ENCODE peak calls at places on chromosomes 16 and 17, in four cellular contexts. I, A, H and F are unnamed samples.

GRCh38 chr17:41996855-41997164 is 20.4 kb downstream of the DNAJC7 start:
- DNase-seq in I (no peak), A (no peak), H (no peak), F (no peak)

GRCh38 chr17:17741346-17742023 is 60.2 kb downstream of the RAI1 start:
- DNase-seq in I (no peak), A (no peak), H (no peak), F (peak; percentile 42)

GRCh38 chr17:43536236-43537088 is 9.7 kb downstream of the ETV4 start:
- DNase-seq in I (no peak), A (peak; percentile 93), H (peak; percentile 27), F (no peak)

GRCh38 chr16:85225291-85225690 is 113.0 kb upstream of the CIBAR2 start:
- DNase-seq in I (no peak), A (no peak), H (no peak), F (no peak)

GRCh38 chr17:34566201-34566600 is 13.2 kb upstream of the TMEM132E start:
- DNase-seq in I (no peak), A (no peak), H (no peak), F (no peak)

GRCh38 chr17:65228734-65229390 is 91.7 kb downstream of the RGS9 start:
- DNase-seq in I (no peak), A (peak; percentile 46), H (peak; percentile 85), F (peak; percentile 33)

GRCh38 chr17:80851277-80851925 is 140.2 kb upstream of the CHMP6 start:
- DNase-seq in I (no peak), A (no peak), H (no peak), F (no peak)

GRCh38 chr16:84740596-84741071 is 40.8 kb downstream of the USP10 start:
- DNase-seq in I (no peak), A (peak; percentile 49), H (no peak), F (no peak)

GRCh38 chr16:340370-341091 is 12.0 kb downstream of the AXIN1 start:
- DNase-seq in I (no peak), A (no peak), H (no peak), F (no peak)

GRCh38 chr16:67936124-67936875 is at the start of gene PSMB10:
- DNase-seq in I (no peak), A (peak; percentile 68), H (peak; percentile 64), F (no peak)

GRCh38 chr17:8176998-8177731 is 985 bp upstream of the TMEM107 start:
- DNase-seq in I (no peak), A (no peak), H (no peak), F (no peak)

GRCh38 chr16:877242-878065 is 76.9 kb upstream of the GNG13 start:
- DNase-seq in I (peak; percentile 35), A (no peak), H (no peak), F (no peak)

GRCh38 chr17:14156689-14157088 is 80.0 kb downstream of the CDRT15 start:
- DNase-seq in I (no peak), A (peak; percentile 77), H (no peak), F (peak; percentile 24)

GRCh38 chr17:81040791-81041337 is 5.9 kb downstream of the BAIAP2 start:
- DNase-seq in I (no peak), A (peak; percentile 33), H (peak; percentile 27), F (peak; percentile 11)

GRCh38 chr17:12536472-12536871 is 129.2 kb upstream of the MYOCD start:
- DNase-seq in I (no peak), A (peak; percentile 53), H (no peak), F (peak; percentile 51)

GRCh38 chr16:20899503-20900298 is 457 bp downstream of the DCUN1D3 start:
- DNase-seq in I (no peak), A (no peak), H (no peak), F (no peak)

GRCh38 chr17:20935740-20936139 is 107.1 kb downstream of the USP22 start:
- DNase-seq in I (no peak), A (peak; percentile 85), H (no peak), F (peak; percentile 58)

GRCh38 chr17:4576729-4577322 is 7.5 kb upstream of the SMTNL2 start:
- DNase-seq in I (no peak), A (no peak), H (no peak), F (no peak)

GRCh38 chr16:73265124-73265838 is 217.4 kb upstream of the ZFHX3 start:
- DNase-seq in I (no peak), A (no peak), H (no peak), F (no peak)

GRCh38 chr16:53282975-53283946 is 151.0 kb upstream of the RBL2 start:
- DNase-seq in I (no peak), A (peak; percentile 57), H (peak; percentile 20), F (peak; percentile 57)

GRCh38 chr17:28745777-28746473 is 2.1 kb downstream of the TRAF4 start:
- DNase-seq in I (no peak), A (no peak), H (no peak), F (peak; percentile 66)

GRCh38 chr17:81345211-81346089 is 49.8 kb upstream of the BAHCC1 start:
- DNase-seq in I (peak; percentile 32), A (peak; percentile 87), H (peak; percentile 92), F (peak; percentile 93)

GRCh38 chr17:63760771-63761539 is 12.4 kb downstream of the CCDC47 start:
- DNase-seq in I (no peak), A (peak; percentile 21), H (no peak), F (no peak)

GRCh38 chr17:48543854-48544355 is 1.0 kb downstream of the HOXB2 start:
- DNase-seq in I (no peak), A (no peak), H (no peak), F (no peak)

GRCh38 chr17:72120878-72121163 is at the start of gene SOX9:
- DNase-seq in I (no peak), A (peak; percentile 81), H (peak; percentile 94), F (peak; percentile 79)

GRCh38 chr16:56860226-56861020 is 4.6 kb upstream of the SLC12A3 start:
- DNase-seq in I (peak; percentile 63), A (no peak), H (peak; percentile 92), F (no peak)

GRCh38 chr16:74726736-74727135 is 26.1 kb upstream of the MLKL start:
- DNase-seq in I (no peak), A (peak; percentile 40), H (peak; percentile 63), F (no peak)

GRCh38 chr17:13541032-13541480 is 60.7 kb downstream of the HS3ST3A1 start:
- DNase-seq in I (no peak), A (peak; percentile 98), H (no peak), F (peak; percentile 97)

GRCh38 chr16:90004577-90004976 is 14.7 kb downstream of the DBNDD1 start:
- DNase-seq in I (no peak), A (no peak), H (no peak), F (no peak)

GRCh38 chr17:8019665-8020064 is 17.2 kb downstream of the GUCY2D start:
- DNase-seq in I (no peak), A (peak; percentile 61), H (peak; percentile 8), F (no peak)

GRCh38 chr17:31388770-31389672 is 2.5 kb upstream of the RAB11FIP4 start:
- DNase-seq in I (peak; percentile 25), A (no peak), H (peak; percentile 33), F (no peak)

GRCh38 chr17:36089888-36090836 is at the start of gene CCL3:
- DNase-seq in I (peak; percentile 59), A (no peak), H (peak; percentile 95), F (no peak)

GRCh38 chr16:8867483-8868271 is 1.1 kb downstream of the CARHSP1 start:
- DNase-seq in I (peak; percentile 33), A (no peak), H (no peak), F (no peak)

GRCh38 chr16:79598341-79599181 is 2.0 kb downstream of the MAF start:
- DNase-seq in I (peak; percentile 34), A (peak; percentile 23), H (peak; percentile 10), F (no peak)

GRCh38 chr16:10812352-10813122 is 6.1 kb downstream of the TVP23A start:
- DNase-seq in I (no peak), A (no peak), H (peak; percentile 80), F (no peak)

GRCh38 chr17:10741416-10742140 is 11.8 kb upstream of the TMEM220 start:
- DNase-seq in I (no peak), A (no peak), H (no peak), F (no peak)

GRCh38 chr17:78154903-78155811 is 9.0 kb downstream of the C17orf99 start:
- DNase-seq in I (peak; percentile 50), A (no peak), H (peak; percentile 94), F (no peak)

GRCh38 chr16:1154291-1154886 is 1.5 kb downstream of the CACNA1H start:
- DNase-seq in I (no peak), A (no peak), H (no peak), F (no peak)

GRCh38 chr17:69723741-69724140 is 309.2 kb downstream of the MAP2K6 start:
- DNase-seq in I (no peak), A (peak; percentile 15), H (no peak), F (no peak)
- TF ChIP-seq CTCF in I (no peak), A (peak; percentile 11), H (no peak), F (peak; percentile 36)

GRCh38 chr16:2960183-2961010 is 3.7 kb upstream of the KREMEN2 start:
- DNase-seq in I (no peak), A (no peak), H (no peak), F (no peak)
- TF ChIP-seq CTCF in I (no peak), A (no peak), H (no peak), F (peak; percentile 5)

DNA sequence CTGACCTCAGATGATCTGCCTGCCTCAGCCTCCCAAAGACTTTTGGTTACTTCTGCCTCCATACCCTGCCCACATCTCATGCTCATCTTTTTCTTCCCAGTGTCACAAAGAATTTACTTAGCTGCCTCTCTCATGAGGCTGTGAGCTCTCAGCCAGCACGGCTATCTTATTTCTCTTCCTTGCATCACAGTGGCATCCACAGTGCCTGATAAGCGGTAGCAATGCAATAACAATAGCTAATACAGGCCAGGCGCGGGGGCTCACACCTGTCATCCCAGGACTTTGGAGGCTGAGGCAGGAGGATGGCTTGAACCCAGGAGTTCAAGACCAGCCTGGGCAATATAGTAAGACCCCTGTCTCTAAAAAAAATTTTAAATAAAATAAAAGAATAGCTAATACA is 15.5 kb upstream of the MARVELD3 start:
- DNase-seq in I (no peak), A (no peak), H (no peak), F (no peak)
- TF ChIP-seq CTCF in I (no peak), A (no peak), H (no peak), F (no peak)

DNA sequence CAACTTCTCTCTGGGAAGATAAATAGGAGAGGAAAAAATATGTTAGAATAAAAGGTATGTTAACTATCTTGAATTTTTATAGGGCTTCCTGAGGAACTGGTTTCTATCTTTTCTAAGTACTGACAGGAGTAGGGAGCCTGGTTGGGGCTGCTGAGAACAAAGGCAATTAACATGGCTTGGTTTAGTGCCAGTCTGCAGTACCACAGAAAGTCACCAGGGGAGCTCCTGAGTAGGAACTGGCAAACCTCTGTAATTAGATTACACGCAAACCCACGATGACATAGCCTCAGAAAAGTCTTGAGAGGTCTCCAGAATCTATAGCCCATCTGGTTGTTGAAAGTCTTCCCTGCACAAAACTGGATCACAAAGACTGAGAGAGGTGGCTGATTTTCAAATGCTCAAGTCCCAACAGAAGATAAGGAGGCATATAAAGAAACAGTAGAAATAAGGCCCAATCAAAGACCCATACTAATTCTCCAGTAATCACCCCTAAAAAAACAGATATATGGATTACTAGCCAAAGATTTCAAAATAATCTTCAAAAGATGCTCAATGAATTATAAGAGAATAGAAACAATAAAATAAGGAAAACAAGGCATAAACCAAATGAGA is 11.7 kb upstream of the CNTNAP4 start:
- DNase-seq in I (no peak), A (peak; percentile 60), H (peak; percentile 54), F (no peak)
- TF ChIP-seq CTCF in I (peak; percentile 14), A (peak; percentile 72), H (peak; percentile 67), F (peak; percentile 53)